ENCODE peak calls at places on chromosome 13, in five cellular contexts. L, N, D, K and A are unnamed samples.

GRCh38 chr13:26062853-26063444 is 11.1 kb upstream of the SHISA2 start:
- DNase-seq in L (no peak), N (no peak), D (peak), K (peak), A (no peak)

GRCh38 chr13:63625869-63626268 is 2210.2 kb upstream of the PCDH20 start:
- DNase-seq in L (no peak), N (no peak), D (no peak), K (peak), A (no peak)

GRCh38 chr13:30186644-30187431 is 120.5 kb downstream of the KATNAL1 start:
- DNase-seq in L (no peak), N (no peak), D (no peak), K (peak), A (no peak)

GRCh38 chr13:36787181-36787580 is 31.8 kb upstream of the RFXAP start:
- DNase-seq in L (no peak), N (no peak), D (no peak), K (no peak), A (no peak)

GRCh38 chr13:97621631-97622030 is 187.7 kb downstream of the RAP2A start:
- DNase-seq in L (no peak), N (no peak), D (no peak), K (no peak), A (no peak)

GRCh38 chr13:39040206-39040605 is 1.9 kb downstream of the NHLRC3 start:
- DNase-seq in L (no peak), N (no peak), D (no peak), K (no peak), A (no peak)

GRCh38 chr13:94249512-94249911 is 230.0 kb downstream of the DCT start:
- DNase-seq in L (no peak), N (no peak), D (no peak), K (peak), A (no peak)

GRCh38 chr13:77729502-77730221 is 32.2 kb downstream of the SLAIN1 start:
- DNase-seq in L (no peak), N (no peak), D (no peak), K (no peak), A (no peak)

GRCh38 chr13:75825161-75825560 is 189.0 kb downstream of the LMO7 start:
- DNase-seq in L (no peak), N (no peak), D (no peak), K (no peak), A (no peak)

DNA sequence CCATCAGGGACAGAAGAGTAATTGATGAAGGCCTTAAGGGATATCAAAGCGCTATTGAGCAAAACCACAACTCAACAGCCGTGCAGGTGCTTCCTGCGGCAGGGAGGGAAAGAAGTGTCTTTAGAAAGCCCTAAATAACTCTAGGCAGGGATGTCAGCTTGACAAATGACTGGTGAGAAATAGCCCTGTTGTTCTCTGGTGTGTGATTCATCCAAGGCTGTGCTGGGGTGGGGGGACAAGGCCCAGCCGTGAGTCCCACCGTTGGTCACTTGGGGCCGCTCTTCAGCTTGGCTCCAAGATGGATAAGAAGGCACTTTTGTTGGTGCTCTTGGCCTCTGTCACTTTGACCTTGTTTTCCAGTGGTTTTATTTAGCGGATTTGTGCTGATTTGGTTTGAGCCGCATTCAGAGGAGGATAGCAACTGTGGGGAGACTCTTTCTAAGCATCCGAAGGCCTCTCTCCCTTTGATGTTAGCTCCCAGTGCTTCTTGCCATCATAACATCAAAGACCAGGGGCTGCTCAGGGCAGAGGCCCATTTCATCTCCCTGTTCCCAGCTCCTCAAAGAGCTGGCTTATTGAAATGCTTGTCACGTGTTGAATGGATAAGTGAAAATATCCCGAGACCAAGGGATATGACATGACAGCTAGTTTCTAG is 130.3 kb upstream of the SERP2 start:
- DNase-seq in L (no peak), N (no peak), D (peak), K (peak), A (no peak)
- TF ChIP-seq CTCF in L (no peak), N (peak), D (peak), K (no peak), A (peak)

GRCh38 chr13:95698047-95698749 is 21.3 kb downstream of the DNAJC3 start:
- DNase-seq in L (no peak), N (no peak), D (no peak), K (peak), A (no peak)
- TF ChIP-seq CTCF in L (no peak), N (no peak), D (no peak), K (peak), A (no peak)

DNA sequence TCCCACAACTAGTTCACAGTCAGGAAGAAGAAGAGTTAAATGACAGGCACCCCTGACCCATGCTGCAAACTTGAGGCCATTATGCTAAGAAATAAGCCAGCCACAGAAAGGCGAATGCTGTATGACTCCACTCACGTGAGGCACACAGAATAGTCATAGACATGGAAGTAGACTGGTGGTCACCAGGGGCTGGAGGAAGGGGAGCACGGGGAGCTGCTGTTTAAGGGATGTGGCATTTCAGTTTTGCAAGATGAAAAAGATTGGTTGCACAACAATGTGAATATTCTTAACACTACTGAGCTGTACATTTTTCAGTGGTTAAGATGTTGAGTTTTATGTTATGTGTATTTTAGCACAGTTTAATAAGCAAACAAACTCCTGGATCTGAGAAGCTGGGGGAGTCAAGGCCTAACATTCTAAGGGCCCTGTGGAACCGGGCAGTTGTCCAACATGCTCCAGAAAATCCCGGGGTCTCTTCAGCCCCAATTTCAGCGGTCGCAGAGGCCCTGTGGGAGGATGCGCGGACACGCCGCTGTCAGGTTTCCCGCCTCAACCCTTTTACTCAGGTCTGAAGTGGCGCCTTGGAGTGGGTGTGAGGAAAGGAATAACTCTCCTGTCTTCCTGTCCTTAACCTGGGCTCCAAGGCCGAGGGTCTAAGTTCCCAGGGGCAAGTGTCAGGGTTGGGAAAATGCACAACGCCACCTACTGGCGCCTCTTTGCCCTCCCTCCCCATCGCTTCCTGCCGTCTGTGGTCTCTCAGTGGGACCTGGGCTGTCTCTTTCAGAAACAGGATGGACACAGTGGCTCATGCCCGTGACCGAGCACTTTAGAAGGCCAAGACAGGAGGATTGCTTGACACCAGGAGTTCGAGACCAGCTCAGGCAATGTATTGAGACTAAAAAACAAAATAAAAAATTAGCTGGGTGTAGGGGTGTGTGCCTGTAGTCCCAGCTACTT is 4.4 kb upstream of the TMEM272 start:
- DNase-seq in L (no peak), N (no peak), D (no peak), K (peak), A (peak)
- TF ChIP-seq CTCF in L (no peak), N (no peak), D (peak), K (peak), A (peak)

GRCh38 chr13:60410299-60410698 is 13.3 kb downstream of the TDRD3 start:
- DNase-seq in L (no peak), N (no peak), D (no peak), K (no peak), A (no peak)
- TF ChIP-seq CTCF in L (no peak), N (no peak), D (no peak), K (no peak), A (no peak)

GRCh38 chr13:111045170-111045569 is 69.9 kb upstream of the ARHGEF7 start:
- DNase-seq in L (no peak), N (no peak), D (no peak), K (no peak), A (no peak)

GRCh38 chr13:111047326-111047725 is 67.8 kb upstream of the ARHGEF7 start:
- DNase-seq in L (no peak), N (no peak), D (no peak), K (no peak), A (no peak)

GRCh38 chr13:111044087-111044830 is 70.9 kb upstream of the ARHGEF7 start:
- DNase-seq in L (no peak), N (no peak), D (no peak), K (no peak), A (no peak)

GRCh38 chr13:111048387-111048786 is 66.7 kb upstream of the ARHGEF7 start:
- DNase-seq in L (no peak), N (no peak), D (no peak), K (no peak), A (no peak)

DNA sequence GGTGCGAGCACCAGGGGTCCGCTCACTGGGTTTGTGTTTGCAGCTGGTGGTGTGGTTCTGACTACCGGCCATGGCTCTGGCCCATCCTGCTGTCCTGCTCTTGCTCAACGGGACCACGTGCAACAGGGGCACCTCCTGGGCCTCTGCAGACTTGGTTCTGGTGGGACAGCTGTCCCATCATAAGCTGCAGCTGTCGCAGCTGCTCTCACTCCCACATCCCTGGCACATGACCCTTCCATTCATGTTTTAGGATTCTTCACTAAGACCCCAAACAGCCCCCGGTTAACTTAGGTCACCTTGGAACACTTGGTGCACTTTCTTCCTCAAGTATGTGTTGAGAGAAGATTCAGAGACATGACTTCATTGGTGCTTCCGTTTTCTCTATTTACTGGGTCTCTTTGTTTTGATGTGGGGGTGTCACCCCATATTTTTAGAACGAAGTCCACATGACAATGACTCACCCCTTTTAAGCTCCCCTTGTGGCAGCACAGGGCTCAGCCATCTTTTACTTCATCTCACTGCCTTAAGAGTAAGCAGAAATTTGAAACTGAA is 68.4 kb upstream of the ARHGEF7 start:
- DNase-seq in L (no peak), N (peak), D (no peak), K (peak), A (no peak)
- TF ChIP-seq CTCF in L (no peak), N (peak), D (peak), K (peak), A (no peak)

GRCh38 chr13:33797622-33798021 is 20.3 kb upstream of the RFC3 start:
- DNase-seq in L (no peak), N (no peak), D (no peak), K (peak), A (no peak)

GRCh38 chr13:33800646-33801186 is 17.2 kb upstream of the RFC3 start:
- DNase-seq in L (no peak), N (no peak), D (no peak), K (no peak), A (no peak)

GRCh38 chr13:33798023-33798422 is 19.9 kb upstream of the RFC3 start:
- DNase-seq in L (no peak), N (no peak), D (no peak), K (no peak), A (no peak)

GRCh38 chr13:33796095-33796494 is 21.9 kb upstream of the RFC3 start:
- DNase-seq in L (no peak), N (no peak), D (no peak), K (no peak), A (no peak)

DNA sequence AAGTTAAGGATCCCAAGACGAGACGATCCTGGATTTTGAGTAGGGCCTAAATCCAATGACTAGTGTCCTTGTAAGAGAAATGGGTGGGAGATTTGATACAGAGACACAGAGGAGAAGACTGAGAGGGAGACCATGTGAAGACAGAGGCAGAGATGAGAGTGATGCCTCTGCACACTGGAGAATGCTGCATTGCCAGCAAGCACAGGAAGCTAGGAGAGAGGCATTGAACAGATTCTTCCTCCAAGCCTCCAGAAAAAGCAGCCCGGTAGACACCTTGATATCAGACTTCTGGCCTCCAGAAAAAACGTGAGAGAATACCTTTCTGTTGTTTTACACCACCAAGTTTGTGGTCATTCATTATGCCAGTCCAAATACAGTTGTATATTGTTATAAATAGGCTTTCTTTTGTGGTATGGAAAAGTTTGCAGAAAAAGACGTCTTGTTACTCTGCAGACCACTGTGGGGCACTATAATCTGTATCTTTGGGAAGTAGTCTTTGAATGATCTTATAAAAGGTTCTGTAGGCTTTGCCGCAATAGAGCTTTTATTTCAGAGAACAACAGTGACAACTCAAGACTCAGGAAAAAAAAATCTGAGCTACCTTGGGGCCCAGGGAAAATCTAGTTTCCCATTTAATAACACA is 17.9 kb upstream of the RFC3 start:
- DNase-seq in L (no peak), N (no peak), D (no peak), K (peak), A (no peak)
- TF ChIP-seq CTCF in L (no peak), N (no peak), D (peak), K (peak), A (peak)

GRCh38 chr13:102915393-102915792 is 69.6 kb downstream of the ERCC5 start:
- DNase-seq in L (no peak), N (no peak), D (no peak), K (no peak), A (no peak)
- TF ChIP-seq CTCF in L (no peak), N (no peak), D (no peak), K (no peak), A (no peak)

GRCh38 chr13:28753946-28754345 is 35.2 kb upstream of the SLC46A3 start:
- DNase-seq in L (no peak), N (no peak), D (no peak), K (peak), A (no peak)
- TF ChIP-seq CTCF in L (no peak), N (no peak), D (no peak), K (no peak), A (no peak)

GRCh38 chr13:31234729-31235128 is 35.0 kb downstream of the B3GLCT start:
- DNase-seq in L (no peak), N (no peak), D (no peak), K (peak), A (no peak)
- TF ChIP-seq CTCF in L (no peak), N (no peak), D (peak), K (peak), A (peak)

GRCh38 chr13:113209336-113209879 is at the start of gene CUL4A:
- DNase-seq in L (peak), N (peak), D (peak), K (peak), A (no peak)

GRCh38 chr13:113208424-113209335 is at the start of gene PCID2:
- DNase-seq in L (peak), N (peak), D (peak), K (peak), A (peak)

GRCh38 chr13:113209880-113210421 is 538 bp downstream of the CUL4A start:
- DNase-seq in L (peak), N (peak), D (peak), K (peak), A (no peak)

GRCh38 chr13:113205428-113205931 is 3.0 kb downstream of the PCID2 start:
- DNase-seq in L (no peak), N (no peak), D (no peak), K (peak), A (no peak)

DNA sequence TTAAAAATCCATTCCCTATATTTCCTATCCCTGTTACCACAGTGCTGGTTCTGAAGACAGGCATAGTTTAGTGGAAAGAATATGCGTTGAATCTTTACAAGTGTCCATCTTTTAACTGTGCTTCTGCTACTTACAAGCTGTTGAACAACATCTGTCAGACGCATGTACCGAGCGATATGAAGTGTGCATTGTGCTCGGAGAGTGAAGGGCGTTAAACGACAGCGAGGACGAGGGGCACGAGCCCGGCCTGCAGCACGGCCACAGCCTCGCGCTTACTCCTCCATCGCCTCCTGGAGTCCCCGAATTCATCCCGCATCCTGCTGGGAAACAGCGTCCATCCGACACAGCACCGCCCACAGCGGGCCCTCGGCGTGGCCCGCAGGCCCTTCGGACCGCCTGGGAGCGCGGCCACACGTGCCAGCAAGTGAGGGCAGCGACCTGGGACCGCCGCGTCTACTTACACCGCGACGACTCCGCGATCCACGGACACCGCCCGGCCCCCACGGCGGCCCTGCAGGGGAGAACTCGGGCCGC is 512 bp downstream of the PCID2 start:
- DNase-seq in L (peak), N (peak), D (no peak), K (peak), A (no peak)
- TF ChIP-seq CTCF in L (no peak), N (no peak), D (no peak), K (no peak), A (no peak)